ENCODE peak calls at places on chromosomes 3 and 15, in five cellular contexts. K, E, T, Z and P are unnamed samples.

GRCh38 chr3:188975612-188976314 is 196.0 kb upstream of the TPRG1 start:
- DNase-seq in K (no peak), E (no peak), T (no peak), Z (no peak), P (no peak)

GRCh38 chr15:71484080-71484479 is 326.3 kb upstream of the NR2E3 start:
- DNase-seq in K (no peak), E (no peak), T (no peak), Z (no peak), P (no peak)

GRCh38 chr15:88802991-88803240 is 320 bp upstream of the ACAN start:
- DNase-seq in K (no peak), E (no peak), T (no peak), Z (no peak), P (no peak)

GRCh38 chr15:64009798-64010241 is 36.5 kb downstream of the DAPK2 start:
- DNase-seq in K (no peak), E (no peak), T (peak), Z (no peak), P (no peak)

GRCh38 chr15:21261965-21262850 is 178.1 kb downstream of the POTEB3 start:
- DNase-seq in K (peak), E (peak), T (no peak), Z (no peak), P (no peak)

GRCh38 chr3:108051005-108051404 is 39.8 kb downstream of the CD47 start:
- DNase-seq in K (peak), E (no peak), T (peak), Z (no peak), P (no peak)

GRCh38 chr3:31132132-31132769 is 237.8 kb upstream of the GADL1 start:
- DNase-seq in K (peak), E (no peak), T (peak), Z (peak), P (no peak)

GRCh38 chr15:40069178-40070165 is 30.5 kb upstream of the SRP14 start:
- DNase-seq in K (peak), E (peak), T (no peak), Z (peak), P (no peak)

GRCh38 chr15:92809064-92809879 is 90.9 kb upstream of the CHD2 start:
- DNase-seq in K (peak), E (peak), T (peak), Z (peak), P (peak)

GRCh38 chr15:95567686-95568085 is 762.8 kb upstream of the NR2F2 start:
- DNase-seq in K (no peak), E (no peak), T (no peak), Z (peak), P (no peak)

GRCh38 chr15:68343579-68344225 is 66.2 kb downstream of the FEM1B start:
- DNase-seq in K (no peak), E (no peak), T (no peak), Z (no peak), P (no peak)

GRCh38 chr3:16319307-16319706 is 54.3 kb downstream of the OXNAD1 start:
- DNase-seq in K (peak), E (no peak), T (peak), Z (no peak), P (peak)

GRCh38 chr3:182305881-182306665 is 487.2 kb upstream of the ATP11B start:
- DNase-seq in K (no peak), E (no peak), T (no peak), Z (no peak), P (no peak)

GRCh38 chr3:79367803-79368202 is 400.0 kb downstream of the ROBO1 start:
- DNase-seq in K (no peak), E (no peak), T (peak), Z (no peak), P (no peak)

GRCh38 chr3:49346797-49347251 is 7.0 kb upstream of the USP4 start:
- DNase-seq in K (no peak), E (no peak), T (peak), Z (peak), P (no peak)

GRCh38 chr15:74776851-74777768 is 4.8 kb upstream of the CSK start:
- DNase-seq in K (no peak), E (no peak), T (peak), Z (no peak), P (peak)

GRCh38 chr3:114336857-114337256 is 43.0 kb downstream of the TIGIT start:
- DNase-seq in K (no peak), E (no peak), T (no peak), Z (no peak), P (no peak)

GRCh38 chr3:43161684-43162512 is 56.0 kb upstream of the POMGNT2 start:
- DNase-seq in K (peak), E (no peak), T (peak), Z (peak), P (no peak)